ENCODE peak calls at places on chromosomes 4 and X, in eight cellular contexts. E is left ventricle myocardium inferior, P is NCI-H2107, I is choroid plexus epithelial cell, B is G401, L is A172, T is RWPE2, D is fibroblast of mammary gland. Y is an unnamed sample.

GRCh38 chr4:178778500-178778899 is 1336.3 kb upstream of the AGA start:
- DNase-seq in E (no peak), P (no peak), I (no peak), B (no peak), L (no peak), T (no peak), D (no peak), Y (no peak)

GRCh38 chrX:9770319-9770718 is 4.7 kb upstream of the GPR143 start:
- DNase-seq in E (no peak), P (no peak), I (no peak), B (no peak), L (peak; percentile 46), T (no peak), D (peak; percentile 3), Y (no peak)

GRCh38 chr4:139368990-139369389 is 66.7 kb upstream of the NDUFC1 start:
- DNase-seq in E (no peak), P (no peak), I (peak; percentile 48), B (no peak), L (no peak), T (no peak), D (peak; percentile 5), Y (no peak)

GRCh38 chr4:684611-685010 is 4.3 kb downstream of the SLC49A3 start:
- DNase-seq in E (no peak), P (no peak), I (no peak), B (no peak), L (no peak), T (peak; percentile 68), D (no peak), Y (no peak)

GRCh38 chr4:99610605-99611172 is 36.1 kb downstream of the MTTP start:
- DNase-seq in E (no peak), P (no peak), I (no peak), B (no peak), L (no peak), T (no peak), D (peak; percentile 25), Y (no peak)

GRCh38 chrX:9785944-9786741 is at the start of gene SHROOM2:
- DNase-seq in E (no peak), P (no peak), I (no peak), B (no peak), L (no peak), T (no peak), D (no peak), Y (no peak)

GRCh38 chr4:63085091-63085490 is 1324.2 kb downstream of the TECRL start:
- DNase-seq in E (no peak), P (no peak), I (peak; percentile 1), B (no peak), L (no peak), T (no peak), D (no peak), Y (no peak)

GRCh38 chr4:124459922-124460301 is 252.6 kb downstream of the ANKRD50 start:
- DNase-seq in E (no peak), P (no peak), I (peak; percentile 63), B (no peak), L (no peak), T (no peak), D (peak; percentile 15), Y (no peak)

GRCh38 chrX:39757971-39758370 is 339.8 kb downstream of the BCOR start:
- DNase-seq in E (no peak), P (no peak), I (peak; percentile 33), B (no peak), L (peak; percentile 16), T (no peak), D (peak; percentile 55), Y (no peak)

GRCh38 chrX:13125188-13125587 is 80.8 kb upstream of the FAM9C start:
- DNase-seq in E (no peak), P (no peak), I (no peak), B (no peak), L (no peak), T (no peak), D (no peak), Y (no peak)

GRCh38 chrX:28718450-28718849 is 131.2 kb downstream of the IL1RAPL1 start:
- DNase-seq in E (no peak), P (no peak), I (no peak), B (no peak), L (no peak), T (no peak), D (no peak), Y (no peak)

GRCh38 chr4:31391976-31392375 is 671.8 kb downstream of the PCDH7 start:
- DNase-seq in E (no peak), P (no peak), I (no peak), B (no peak), L (no peak), T (no peak), D (no peak), Y (no peak)